ENCODE peak calls at places on chromosomes 3 and 15, in seven cellular contexts. One of them, this sample, is unnamed.

GRCh38 chr15:88894348-88894818 is 961 bp downstream of the HAPLN3 start:
- DNase-seq in astrocyte: no peak
- DNase-seq in tibial artery: peak; percentile 57
- DNase-seq in H9: peak; percentile 89
- DNase-seq in cardiac muscle cell: peak; percentile 78
- DNase-seq in heart right ventricle: no peak
- DNase-seq in pancreas: peak; percentile 59
- DNase-seq in this sample: peak; percentile 81

GRCh38 chr15:98946301-98947255 is 61.0 kb downstream of the PGPEP1L start:
- DNase-seq in pancreas: no peak
- DNase-seq in H9: no peak
- DNase-seq in astrocyte: no peak
- DNase-seq in heart right ventricle: peak; percentile 58
- DNase-seq in tibial artery: peak; percentile 70
- DNase-seq in cardiac muscle cell: no peak
- DNase-seq in this sample: no peak

GRCh38 chr15:63348392-63348791 is 33.3 kb downstream of the CA12 start:
- DNase-seq in tibial artery: peak; percentile 66
- DNase-seq in H9: no peak
- DNase-seq in heart right ventricle: peak; percentile 50
- DNase-seq in cardiac muscle cell: no peak
- DNase-seq in astrocyte: peak; percentile 49
- DNase-seq in pancreas: peak; percentile 64
- DNase-seq in this sample: no peak

GRCh38 chr3:148528024-148528423 is 169.7 kb upstream of the AGTR1 start:
- DNase-seq in heart right ventricle: no peak
- DNase-seq in astrocyte: peak; percentile 1
- DNase-seq in pancreas: no peak
- DNase-seq in tibial artery: no peak
- DNase-seq in cardiac muscle cell: no peak
- DNase-seq in H9: no peak
- DNase-seq in this sample: no peak

GRCh38 chr3:64084640-64085039 is 61.3 kb upstream of the PSMD6 start:
- DNase-seq in pancreas: no peak
- DNase-seq in H9: no peak
- DNase-seq in heart right ventricle: no peak
- DNase-seq in astrocyte: peak; percentile 85
- DNase-seq in cardiac muscle cell: no peak
- DNase-seq in tibial artery: no peak
- DNase-seq in this sample: no peak

GRCh38 chr15:35705030-35705884 is 159.3 kb upstream of the DPH6 start:
- DNase-seq in heart right ventricle: no peak
- DNase-seq in pancreas: no peak
- DNase-seq in astrocyte: no peak
- DNase-seq in cardiac muscle cell: peak; percentile 47
- DNase-seq in tibial artery: no peak
- DNase-seq in H9: no peak
- DNase-seq in this sample: no peak

GRCh38 chr3:48297111-48297810 is 36.2 kb downstream of the SPINK8 start:
- DNase-seq in pancreas: no peak
- DNase-seq in H9: no peak
- DNase-seq in tibial artery: no peak
- DNase-seq in astrocyte: no peak
- DNase-seq in heart right ventricle: no peak
- DNase-seq in cardiac muscle cell: no peak
- DNase-seq in this sample: no peak

GRCh38 chr3:99843590-99844260 is 26.1 kb downstream of the CMSS1 start:
- DNase-seq in pancreas: no peak
- DNase-seq in astrocyte: no peak
- DNase-seq in H9: no peak
- DNase-seq in tibial artery: no peak
- DNase-seq in cardiac muscle cell: no peak
- DNase-seq in heart right ventricle: no peak
- DNase-seq in this sample: no peak

GRCh38 chr15:82093774-82094211 is 48.0 kb upstream of the MEX3B start:
- DNase-seq in pancreas: no peak
- DNase-seq in cardiac muscle cell: no peak
- DNase-seq in astrocyte: peak; percentile 89
- DNase-seq in heart right ventricle: no peak
- DNase-seq in H9: no peak
- DNase-seq in tibial artery: no peak
- DNase-seq in this sample: no peak

GRCh38 chr15:63502137-63502801 is 2.1 kb upstream of the USP3 start:
- DNase-seq in tibial artery: no peak
- DNase-seq in pancreas: no peak
- DNase-seq in astrocyte: no peak
- DNase-seq in H9: no peak
- DNase-seq in cardiac muscle cell: no peak
- DNase-seq in heart right ventricle: no peak
- DNase-seq in this sample: no peak

GRCh38 chr3:150755902-150756301 is 7.1 kb downstream of the SIAH2 start:
- DNase-seq in H9: no peak
- DNase-seq in heart right ventricle: no peak
- DNase-seq in cardiac muscle cell: no peak
- DNase-seq in tibial artery: no peak
- DNase-seq in astrocyte: no peak
- DNase-seq in pancreas: no peak
- DNase-seq in this sample: no peak

GRCh38 chr3:128278761-128279593 is 125.7 kb downstream of the EEFSEC start:
- DNase-seq in pancreas: peak; percentile 32
- DNase-seq in H9: peak; percentile 58
- DNase-seq in tibial artery: peak; percentile 36
- DNase-seq in heart right ventricle: peak; percentile 68
- DNase-seq in cardiac muscle cell: peak; percentile 30
- DNase-seq in astrocyte: peak; percentile 83
- DNase-seq in this sample: no peak

GRCh38 chr3:184602406-184603155 is 41.0 kb downstream of the EPHB3 start:
- DNase-seq in H9: peak; percentile 46
- DNase-seq in astrocyte: no peak
- DNase-seq in tibial artery: no peak
- DNase-seq in pancreas: no peak
- DNase-seq in cardiac muscle cell: no peak
- DNase-seq in heart right ventricle: no peak
- DNase-seq in this sample: no peak

GRCh38 chr15:76203346-76203745 is 107.9 kb downstream of the ETFA start:
- DNase-seq in heart right ventricle: no peak
- DNase-seq in H9: no peak
- DNase-seq in cardiac muscle cell: no peak
- DNase-seq in astrocyte: no peak
- DNase-seq in tibial artery: no peak
- DNase-seq in pancreas: no peak
- DNase-seq in this sample: no peak

GRCh38 chr15:31200735-31201151 is 99.2 kb upstream of the TRPM1 start:
- DNase-seq in pancreas: peak; percentile 44
- DNase-seq in astrocyte: no peak
- DNase-seq in cardiac muscle cell: peak; percentile 83
- DNase-seq in heart right ventricle: peak; percentile 83
- DNase-seq in tibial artery: peak; percentile 54
- DNase-seq in H9: peak; percentile 86
- DNase-seq in this sample: peak; percentile 70

GRCh38 chr15:92343869-92344643 is 49.6 kb upstream of the ST8SIA2 start:
- DNase-seq in tibial artery: no peak
- DNase-seq in heart right ventricle: peak; percentile 65
- DNase-seq in cardiac muscle cell: no peak
- DNase-seq in pancreas: no peak
- DNase-seq in astrocyte: no peak
- DNase-seq in H9: peak; percentile 66
- DNase-seq in this sample: no peak

GRCh38 chr3:42130007-42130328 is 38.8 kb downstream of the TRAK1 start:
- DNase-seq in tibial artery: no peak
- DNase-seq in heart right ventricle: no peak
- DNase-seq in H9: no peak
- DNase-seq in pancreas: no peak
- DNase-seq in astrocyte: no peak
- DNase-seq in cardiac muscle cell: no peak
- DNase-seq in this sample: no peak
- TF ChIP-seq CTCF in tibial artery: no peak
- TF ChIP-seq CTCF in heart right ventricle: no peak
- TF ChIP-seq CTCF in H9: no peak
- TF ChIP-seq CTCF in pancreas: no peak
- TF ChIP-seq CTCF in astrocyte: no peak
- TF ChIP-seq CTCF in cardiac muscle cell: no peak
- TF ChIP-seq CTCF in this sample: no peak

GRCh38 chr3:11499144-11499543 is 144.6 kb downstream of the VGLL4 start:
- DNase-seq in heart right ventricle: no peak
- DNase-seq in astrocyte: peak; percentile 99
- DNase-seq in H9: no peak
- DNase-seq in pancreas: no peak
- DNase-seq in cardiac muscle cell: no peak
- DNase-seq in tibial artery: no peak
- DNase-seq in this sample: no peak

GRCh38 chr3:11494131-11494916 is 149.4 kb downstream of the VGLL4 start:
- DNase-seq in tibial artery: no peak
- DNase-seq in astrocyte: no peak
- DNase-seq in heart right ventricle: no peak
- DNase-seq in cardiac muscle cell: no peak
- DNase-seq in pancreas: no peak
- DNase-seq in H9: no peak
- DNase-seq in this sample: no peak

GRCh38 chr3:11495948-11496557 is 147.7 kb downstream of the VGLL4 start:
- DNase-seq in pancreas: no peak
- DNase-seq in astrocyte: peak; percentile 93
- DNase-seq in H9: peak; percentile 65
- DNase-seq in cardiac muscle cell: no peak
- DNase-seq in tibial artery: no peak
- DNase-seq in heart right ventricle: peak; percentile 53
- DNase-seq in this sample: no peak

GRCh38 chr3:11498646-11499045 is 145.1 kb downstream of the VGLL4 start:
- DNase-seq in tibial artery: peak; percentile 53
- DNase-seq in H9: no peak
- DNase-seq in astrocyte: peak; percentile 84
- DNase-seq in cardiac muscle cell: no peak
- DNase-seq in pancreas: peak; percentile 76
- DNase-seq in heart right ventricle: peak; percentile 54
- DNase-seq in this sample: no peak

GRCh38 chr3:11498174-11498573 is 145.5 kb downstream of the VGLL4 start:
- DNase-seq in cardiac muscle cell: no peak
- DNase-seq in heart right ventricle: no peak
- DNase-seq in H9: no peak
- DNase-seq in astrocyte: no peak
- DNase-seq in tibial artery: no peak
- DNase-seq in pancreas: no peak
- DNase-seq in this sample: no peak
- H3K27ac ChIP-seq in cardiac muscle cell: no peak overlapping the region
- H3K27ac ChIP-seq in heart right ventricle: no peak overlapping the region
- H3K27ac ChIP-seq in H9: no peak overlapping the region
- H3K27ac ChIP-seq in astrocyte: peak overlapping the region; percentile 86
- H3K27ac ChIP-seq in tibial artery: peak overlapping the region; percentile 57
- H3K27ac ChIP-seq in pancreas: peak overlapping the region; percentile 72
- H3K27ac ChIP-seq in this sample: no peak overlapping the region

GRCh38 chr3:127067116-127067910 is 84.4 kb downstream of the PLXNA1 start:
- DNase-seq in heart right ventricle: no peak
- DNase-seq in pancreas: no peak
- DNase-seq in cardiac muscle cell: no peak
- DNase-seq in tibial artery: no peak
- DNase-seq in H9: no peak
- DNase-seq in astrocyte: no peak
- DNase-seq in this sample: no peak
- TF ChIP-seq CTCF in heart right ventricle: no peak
- TF ChIP-seq CTCF in pancreas: no peak
- TF ChIP-seq CTCF in cardiac muscle cell: no peak
- TF ChIP-seq CTCF in tibial artery: no peak
- TF ChIP-seq CTCF in H9: no peak
- TF ChIP-seq CTCF in astrocyte: no peak
- TF ChIP-seq CTCF in this sample: no peak

GRCh38 chr3:13484861-13485590 is 4.9 kb downstream of the HDAC11 start:
- DNase-seq in astrocyte: peak; percentile 45
- DNase-seq in pancreas: peak; percentile 94
- DNase-seq in tibial artery: no peak
- DNase-seq in heart right ventricle: peak; percentile 86
- DNase-seq in cardiac muscle cell: peak; percentile 89
- DNase-seq in H9: no peak
- DNase-seq in this sample: no peak
- H3K27ac ChIP-seq in astrocyte: no peak overlapping the region
- H3K27ac ChIP-seq in pancreas: peak overlapping the region; percentile 93
- H3K27ac ChIP-seq in tibial artery: no peak overlapping the region
- H3K27ac ChIP-seq in heart right ventricle: peak overlapping the region; percentile 67
- H3K27ac ChIP-seq in cardiac muscle cell: peak overlapping the region; percentile 76
- H3K27ac ChIP-seq in H9: no peak overlapping the region
- H3K27ac ChIP-seq in this sample: peak overlapping the region; percentile 9

DNA sequence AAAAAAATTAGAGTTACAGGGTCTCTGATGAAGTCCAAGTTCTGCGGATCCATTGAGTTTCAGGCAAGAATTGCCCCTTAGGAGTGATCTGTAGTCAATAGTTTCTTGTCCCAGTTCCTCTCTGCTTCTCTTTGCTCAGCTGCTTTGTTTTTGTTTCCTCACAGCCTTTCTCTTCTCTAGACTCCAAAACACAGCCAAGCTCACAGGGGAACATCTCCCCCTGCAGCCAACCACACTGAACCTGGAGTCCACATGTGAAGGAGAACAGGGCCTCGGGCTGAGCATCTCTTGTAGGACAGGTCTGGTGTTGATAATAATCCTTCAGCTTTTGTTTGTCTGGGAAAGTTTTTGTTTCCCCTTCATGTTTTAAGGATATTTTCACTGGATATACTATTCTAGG is 202.6 kb upstream of the ATP10A start:
- DNase-seq in heart right ventricle: no peak
- DNase-seq in tibial artery: no peak
- DNase-seq in astrocyte: no peak
- DNase-seq in H9: no peak
- DNase-seq in cardiac muscle cell: no peak
- DNase-seq in pancreas: no peak
- DNase-seq in this sample: no peak
- TF ChIP-seq CTCF in heart right ventricle: no peak
- TF ChIP-seq CTCF in tibial artery: no peak
- TF ChIP-seq CTCF in astrocyte: no peak
- TF ChIP-seq CTCF in H9: peak; percentile 52
- TF ChIP-seq CTCF in cardiac muscle cell: no peak
- TF ChIP-seq CTCF in pancreas: no peak
- TF ChIP-seq CTCF in this sample: no peak

GRCh38 chr3:111538111-111538510 is 3.9 kb upstream of the CD96 start:
- DNase-seq in tibial artery: no peak
- DNase-seq in heart right ventricle: no peak
- DNase-seq in pancreas: no peak
- DNase-seq in cardiac muscle cell: no peak
- DNase-seq in H9: no peak
- DNase-seq in astrocyte: no peak
- DNase-seq in this sample: no peak

GRCh38 chr3:111541911-111542483 is at the start of gene CD96:
- DNase-seq in H9: no peak
- DNase-seq in heart right ventricle: no peak
- DNase-seq in pancreas: no peak
- DNase-seq in tibial artery: no peak
- DNase-seq in astrocyte: peak; percentile 57
- DNase-seq in cardiac muscle cell: no peak
- DNase-seq in this sample: peak; percentile 52

GRCh38 chr3:111538687-111539086 is 3.3 kb upstream of the CD96 start:
- DNase-seq in cardiac muscle cell: no peak
- DNase-seq in tibial artery: no peak
- DNase-seq in H9: no peak
- DNase-seq in astrocyte: peak; percentile 66
- DNase-seq in heart right ventricle: no peak
- DNase-seq in pancreas: no peak
- DNase-seq in this sample: no peak

GRCh38 chr3:111539351-111540331 is 2.4 kb upstream of the CD96 start:
- DNase-seq in tibial artery: no peak
- DNase-seq in cardiac muscle cell: peak; percentile 69
- DNase-seq in heart right ventricle: peak; percentile 16
- DNase-seq in pancreas: peak; percentile 49
- DNase-seq in astrocyte: no peak
- DNase-seq in H9: peak; percentile 73
- DNase-seq in this sample: peak; percentile 67

GRCh38 chr3:111541391-111541790 is 606 bp upstream of the CD96 start:
- DNase-seq in H9: no peak
- DNase-seq in tibial artery: no peak
- DNase-seq in cardiac muscle cell: no peak
- DNase-seq in pancreas: no peak
- DNase-seq in heart right ventricle: no peak
- DNase-seq in astrocyte: no peak
- DNase-seq in this sample: no peak
- H3K27ac ChIP-seq in H9: no peak overlapping the region
- H3K27ac ChIP-seq in tibial artery: no peak overlapping the region
- H3K27ac ChIP-seq in cardiac muscle cell: no peak overlapping the region
- H3K27ac ChIP-seq in pancreas: no peak overlapping the region
- H3K27ac ChIP-seq in heart right ventricle: no peak overlapping the region
- H3K27ac ChIP-seq in astrocyte: no peak overlapping the region
- H3K27ac ChIP-seq in this sample: peak overlapping the region; percentile 87

This sample was measured in CD4-positive, alpha-beta T cell.